ENCODE peak calls at places on chromosomes 2 and 18, in seven cellular contexts. O, F, Q, Y, A, V and L are unnamed samples.

GRCh38 chr2:241721852-241722251 is 12.6 kb upstream of the D2HGDH start:
- DNase-seq in O (no peak), F (no peak), Q (no peak), Y (no peak), A (no peak), V (no peak), L (no peak)

GRCh38 chr2:241478166-241478565 is 30.2 kb downstream of the STK25 start:
- DNase-seq in O (no peak), F (no peak), Q (no peak), Y (no peak), A (no peak), V (no peak), L (no peak)

GRCh38 chr18:9287037-9287436 is 47.5 kb upstream of the TWSG1 start:
- DNase-seq in O (no peak), F (no peak), Q (no peak), Y (no peak), A (no peak), V (no peak), L (no peak)

GRCh38 chr2:102114290-102114721 is 28.2 kb upstream of the IL1R1 start:
- DNase-seq in O (no peak), F (no peak), Q (peak), Y (no peak), A (no peak), V (no peak), L (no peak)

GRCh38 chr2:238865744-238866355 is 18.0 kb downstream of the TWIST2 start:
- DNase-seq in O (no peak), F (no peak), Q (no peak), Y (no peak), A (no peak), V (no peak), L (no peak)

GRCh38 chr18:24212939-24213338 is 74.1 kb downstream of the CABYR start:
- DNase-seq in O (no peak), F (no peak), Q (peak), Y (no peak), A (peak), V (no peak), L (no peak)

GRCh38 chr2:8550481-8550880 is 131.4 kb upstream of the ID2 start:
- DNase-seq in O (peak), F (no peak), Q (no peak), Y (no peak), A (no peak), V (no peak), L (no peak)

GRCh38 chr18:72207280-72207679 is 336.9 kb downstream of the CBLN2 start:
- DNase-seq in O (no peak), F (no peak), Q (no peak), Y (no peak), A (no peak), V (no peak), L (no peak)

GRCh38 chr2:239464166-239465016 is 63.6 kb upstream of the HDAC4 start:
- DNase-seq in O (no peak), F (no peak), Q (no peak), Y (no peak), A (no peak), V (no peak), L (no peak)

GRCh38 chr18:8299054-8299708 is 310.1 kb upstream of the RAB12 start:
- DNase-seq in O (no peak), F (no peak), Q (no peak), Y (no peak), A (no peak), V (no peak), L (no peak)

GRCh38 chr2:12543452-12544220 is 173.1 kb upstream of the TRIB2 start:
- DNase-seq in O (no peak), F (no peak), Q (no peak), Y (no peak), A (no peak), V (no peak), L (no peak)

GRCh38 chr2:72349016-72349415 is 201.4 kb upstream of the CYP26B1 start:
- DNase-seq in O (no peak), F (no peak), Q (no peak), Y (no peak), A (no peak), V (no peak), L (no peak)

GRCh38 chr2:109516445-109517117 is 97.2 kb downstream of the SEPTIN10 start:
- DNase-seq in O (peak), F (no peak), Q (peak), Y (peak), A (peak), V (peak), L (no peak)